ENCODE peak calls at places on chromosomes 3 and 15, in eight cellular contexts. One of them, this sample, is unnamed.

GRCh38 chr15:67824900-67825879 is at the start of gene SKOR1:
- DNase-seq in activated CD4-positive, alpha-beta T cell treated with anti-CD3 and anti-CD28 coated beads, Interleukin-2, amount 10 ng/mL, durations not matched to agents 7 days and 5 days: no peak
- DNase-seq in effector CD4-positive, alpha-beta T cell: no peak
- DNase-seq in hypothalamus: no peak
- DNase-seq in activated CD4-positive, CD25-positive, alpha-beta regulatory T cell treated with anti-CD3 and anti-CD28 coated beads, Interleukin-2, amount 50 U/mL, for 72 hours: no peak
- DNase-seq in cardiac fibroblast: peak; percentile 53
- DNase-seq in T-helper 1 cell: no peak
- DNase-seq in anterior cingulate cortex: no peak
- DNase-seq in this sample: no peak

GRCh38 chr15:48176097-48176496 is 2.0 kb downstream of the MYEF2 start:
- DNase-seq in cardiac fibroblast: no peak
- DNase-seq in activated CD4-positive, alpha-beta T cell treated with anti-CD3 and anti-CD28 coated beads, Interleukin-2, amount 10 ng/mL, durations not matched to agents 7 days and 5 days: no peak
- DNase-seq in activated CD4-positive, CD25-positive, alpha-beta regulatory T cell treated with anti-CD3 and anti-CD28 coated beads, Interleukin-2, amount 50 U/mL, for 72 hours: no peak
- DNase-seq in anterior cingulate cortex: no peak
- DNase-seq in effector CD4-positive, alpha-beta T cell: no peak
- DNase-seq in hypothalamus: no peak
- DNase-seq in T-helper 1 cell: no peak
- DNase-seq in this sample: no peak

GRCh38 chr3:149964296-149964695 is 6.4 kb downstream of the PFN2 start:
- DNase-seq in hypothalamus: no peak
- DNase-seq in activated CD4-positive, CD25-positive, alpha-beta regulatory T cell treated with anti-CD3 and anti-CD28 coated beads, Interleukin-2, amount 50 U/mL, for 72 hours: no peak
- DNase-seq in T-helper 1 cell: no peak
- DNase-seq in anterior cingulate cortex: no peak
- DNase-seq in activated CD4-positive, alpha-beta T cell treated with anti-CD3 and anti-CD28 coated beads, Interleukin-2, amount 10 ng/mL, durations not matched to agents 7 days and 5 days: no peak
- DNase-seq in effector CD4-positive, alpha-beta T cell: no peak
- DNase-seq in cardiac fibroblast: peak; percentile 32
- DNase-seq in this sample: no peak

GRCh38 chr3:47370887-47371697 is 9.7 kb upstream of the PTPN23 start:
- DNase-seq in T-helper 1 cell: peak; percentile 11
- DNase-seq in cardiac fibroblast: no peak
- DNase-seq in activated CD4-positive, CD25-positive, alpha-beta regulatory T cell treated with anti-CD3 and anti-CD28 coated beads, Interleukin-2, amount 50 U/mL, for 72 hours: no peak
- DNase-seq in activated CD4-positive, alpha-beta T cell treated with anti-CD3 and anti-CD28 coated beads, Interleukin-2, amount 10 ng/mL, durations not matched to agents 7 days and 5 days: peak; percentile 49
- DNase-seq in hypothalamus: peak; percentile 19
- DNase-seq in anterior cingulate cortex: no peak
- DNase-seq in effector CD4-positive, alpha-beta T cell: no peak
- DNase-seq in this sample: peak; percentile 15

GRCh38 chr15:78841307-78841706 is 30.0 kb upstream of the ADAMTS7 start:
- DNase-seq in anterior cingulate cortex: no peak
- DNase-seq in cardiac fibroblast: no peak
- DNase-seq in T-helper 1 cell: no peak
- DNase-seq in activated CD4-positive, CD25-positive, alpha-beta regulatory T cell treated with anti-CD3 and anti-CD28 coated beads, Interleukin-2, amount 50 U/mL, for 72 hours: no peak
- DNase-seq in hypothalamus: no peak
- DNase-seq in activated CD4-positive, alpha-beta T cell treated with anti-CD3 and anti-CD28 coated beads, Interleukin-2, amount 10 ng/mL, durations not matched to agents 7 days and 5 days: no peak
- DNase-seq in effector CD4-positive, alpha-beta T cell: no peak
- DNase-seq in this sample: no peak

GRCh38 chr3:37779289-37780152 is 82.2 kb upstream of the CTDSPL start:
- DNase-seq in T-helper 1 cell: no peak
- DNase-seq in cardiac fibroblast: peak; percentile 89
- DNase-seq in activated CD4-positive, alpha-beta T cell treated with anti-CD3 and anti-CD28 coated beads, Interleukin-2, amount 10 ng/mL, durations not matched to agents 7 days and 5 days: peak; percentile 31
- DNase-seq in effector CD4-positive, alpha-beta T cell: no peak
- DNase-seq in anterior cingulate cortex: peak; percentile 23
- DNase-seq in activated CD4-positive, CD25-positive, alpha-beta regulatory T cell treated with anti-CD3 and anti-CD28 coated beads, Interleukin-2, amount 50 U/mL, for 72 hours: no peak
- DNase-seq in hypothalamus: peak; percentile 40
- DNase-seq in this sample: no peak

GRCh38 chr3:83934208-83935150 is 1024.3 kb upstream of the CADM2 start:
- DNase-seq in anterior cingulate cortex: no peak
- DNase-seq in hypothalamus: no peak
- DNase-seq in T-helper 1 cell: no peak
- DNase-seq in cardiac fibroblast: peak; percentile 22
- DNase-seq in activated CD4-positive, CD25-positive, alpha-beta regulatory T cell treated with anti-CD3 and anti-CD28 coated beads, Interleukin-2, amount 50 U/mL, for 72 hours: no peak
- DNase-seq in effector CD4-positive, alpha-beta T cell: no peak
- DNase-seq in activated CD4-positive, alpha-beta T cell treated with anti-CD3 and anti-CD28 coated beads, Interleukin-2, amount 10 ng/mL, durations not matched to agents 7 days and 5 days: no peak
- DNase-seq in this sample: no peak

GRCh38 chr3:159800434-159801121 is 188.1 kb upstream of the IL12A start:
- DNase-seq in anterior cingulate cortex: no peak
- DNase-seq in activated CD4-positive, alpha-beta T cell treated with anti-CD3 and anti-CD28 coated beads, Interleukin-2, amount 10 ng/mL, durations not matched to agents 7 days and 5 days: no peak
- DNase-seq in activated CD4-positive, CD25-positive, alpha-beta regulatory T cell treated with anti-CD3 and anti-CD28 coated beads, Interleukin-2, amount 50 U/mL, for 72 hours: no peak
- DNase-seq in effector CD4-positive, alpha-beta T cell: no peak
- DNase-seq in hypothalamus: no peak
- DNase-seq in cardiac fibroblast: no peak
- DNase-seq in T-helper 1 cell: no peak
- DNase-seq in this sample: no peak

GRCh38 chr3:49357466-49358216 is 512 bp downstream of the GPX1 start:
- DNase-seq in activated CD4-positive, CD25-positive, alpha-beta regulatory T cell treated with anti-CD3 and anti-CD28 coated beads, Interleukin-2, amount 50 U/mL, for 72 hours: peak; percentile 63
- DNase-seq in activated CD4-positive, alpha-beta T cell treated with anti-CD3 and anti-CD28 coated beads, Interleukin-2, amount 10 ng/mL, durations not matched to agents 7 days and 5 days: peak; percentile 48
- DNase-seq in hypothalamus: no peak
- DNase-seq in anterior cingulate cortex: no peak
- DNase-seq in T-helper 1 cell: peak; percentile 49
- DNase-seq in effector CD4-positive, alpha-beta T cell: peak; percentile 32
- DNase-seq in cardiac fibroblast: peak; percentile 95
- DNase-seq in this sample: peak; percentile 65

GRCh38 chr3:32820971-32821685 is 3.3 kb downstream of the TRIM71 start:
- DNase-seq in activated CD4-positive, alpha-beta T cell treated with anti-CD3 and anti-CD28 coated beads, Interleukin-2, amount 10 ng/mL, durations not matched to agents 7 days and 5 days: no peak
- DNase-seq in hypothalamus: no peak
- DNase-seq in activated CD4-positive, CD25-positive, alpha-beta regulatory T cell treated with anti-CD3 and anti-CD28 coated beads, Interleukin-2, amount 50 U/mL, for 72 hours: no peak
- DNase-seq in effector CD4-positive, alpha-beta T cell: no peak
- DNase-seq in anterior cingulate cortex: no peak
- DNase-seq in cardiac fibroblast: no peak
- DNase-seq in T-helper 1 cell: no peak
- DNase-seq in this sample: no peak

GRCh38 chr15:78913012-78913411 is 31.8 kb downstream of the CTSH start:
- DNase-seq in effector CD4-positive, alpha-beta T cell: no peak
- DNase-seq in activated CD4-positive, alpha-beta T cell treated with anti-CD3 and anti-CD28 coated beads, Interleukin-2, amount 10 ng/mL, durations not matched to agents 7 days and 5 days: no peak
- DNase-seq in T-helper 1 cell: no peak
- DNase-seq in anterior cingulate cortex: no peak
- DNase-seq in cardiac fibroblast: no peak
- DNase-seq in hypothalamus: no peak
- DNase-seq in activated CD4-positive, CD25-positive, alpha-beta regulatory T cell treated with anti-CD3 and anti-CD28 coated beads, Interleukin-2, amount 50 U/mL, for 72 hours: no peak
- DNase-seq in this sample: no peak

GRCh38 chr3:38022887-38023709 is 6.3 kb downstream of the PLCD1 start:
- DNase-seq in T-helper 1 cell: no peak
- DNase-seq in anterior cingulate cortex: no peak
- DNase-seq in activated CD4-positive, alpha-beta T cell treated with anti-CD3 and anti-CD28 coated beads, Interleukin-2, amount 10 ng/mL, durations not matched to agents 7 days and 5 days: no peak
- DNase-seq in hypothalamus: no peak
- DNase-seq in effector CD4-positive, alpha-beta T cell: no peak
- DNase-seq in cardiac fibroblast: no peak
- DNase-seq in activated CD4-positive, CD25-positive, alpha-beta regulatory T cell treated with anti-CD3 and anti-CD28 coated beads, Interleukin-2, amount 50 U/mL, for 72 hours: peak; percentile 29
- DNase-seq in this sample: no peak

GRCh38 chr15:52790166-52790708 is at the start of gene ONECUT1:
- DNase-seq in effector CD4-positive, alpha-beta T cell: no peak
- DNase-seq in T-helper 1 cell: peak; percentile 43
- DNase-seq in activated CD4-positive, CD25-positive, alpha-beta regulatory T cell treated with anti-CD3 and anti-CD28 coated beads, Interleukin-2, amount 50 U/mL, for 72 hours: peak; percentile 66
- DNase-seq in cardiac fibroblast: peak; percentile 33
- DNase-seq in anterior cingulate cortex: no peak
- DNase-seq in hypothalamus: peak; percentile 46
- DNase-seq in activated CD4-positive, alpha-beta T cell treated with anti-CD3 and anti-CD28 coated beads, Interleukin-2, amount 10 ng/mL, durations not matched to agents 7 days and 5 days: peak; percentile 29
- DNase-seq in this sample: no peak

This sample was measured in CD8-positive, alpha-beta memory T cell.